ENCODE peak calls at places on chromosomes 13 and 19, in ten cellular contexts. X is stimulated activated CD8-positive, alpha-beta memory T cell treated with anti-CD3 and anti-CD28 coated beads, Interleukin-15, amount 100 ng/mL, for 24 hours; G is CD8-positive, alpha-beta memory T cell; P is DMS79 treated with DMSO at 0.1 percent for 48 hours; C is glutamatergic neuron; R is H54; O is germinal center; B is GM23248; D is ascending aorta; M is SW480. K is an unnamed sample.

GRCh38 chr13:50916701-50917184 is 7.2 kb downstream of the RNASEH2B start:
- DNase-seq in X (no peak), G (no peak), P (no peak), C (no peak), R (no peak), O (peak), B (no peak), D (no peak), M (no peak), K (no peak)

GRCh38 chr13:44368062-44368591 is 5.5 kb upstream of the SERP2 start:
- DNase-seq in X (no peak), G (no peak), P (no peak), C (no peak), R (no peak), O (no peak), B (peak), D (no peak), M (peak), K (no peak)

GRCh38 chr19:17026706-17027427 is at the start of gene CPAMD8:
- DNase-seq in X (no peak), G (no peak), P (no peak), C (no peak), R (no peak), O (no peak), B (no peak), D (no peak), M (no peak), K (no peak)

GRCh38 chr19:3801412-3802096 is 15.4 kb upstream of the MATK start:
- DNase-seq in X (no peak), G (peak), P (peak), C (peak), R (no peak), O (no peak), B (peak), D (no peak), M (no peak), K (no peak)

GRCh38 chr13:73754727-73755292 is 379.4 kb downstream of the KLF12 start:
- DNase-seq in X (no peak), G (no peak), P (peak), C (no peak), R (peak), O (peak), B (peak), D (no peak), M (peak), K (peak)

GRCh38 chr13:76012091-76012721 is 376.1 kb downstream of the LMO7 start:
- DNase-seq in X (no peak), G (no peak), P (peak), C (no peak), R (no peak), O (no peak), B (peak), D (no peak), M (no peak), K (no peak)

GRCh38 chr13:43994999-43995859 is 115.5 kb downstream of the LACC1 start:
- DNase-seq in X (no peak), G (no peak), P (peak), C (no peak), R (no peak), O (no peak), B (no peak), D (no peak), M (no peak), K (no peak)

GRCh38 chr19:31312004-31312403 is 37.2 kb downstream of the TSHZ3 start:
- DNase-seq in X (no peak), G (no peak), P (no peak), C (no peak), R (peak), O (no peak), B (peak), D (no peak), M (no peak), K (no peak)

GRCh38 chr19:35963514-35963913 is 27.3 kb downstream of the LRFN3 start:
- DNase-seq in X (no peak), G (no peak), P (no peak), C (no peak), R (no peak), O (no peak), B (peak), D (no peak), M (peak), K (peak)

GRCh38 chr13:23811366-23812027 is 77.7 kb downstream of the MIPEP start:
- DNase-seq in X (no peak), G (no peak), P (no peak), C (no peak), R (no peak), O (no peak), B (no peak), D (no peak), M (no peak), K (no peak)

K was measured in NCI-H460.